ENCODE peak calls at places on chromosomes 7 and 10, in nine cellular contexts. F, G, O, C, J, D, H, E and V are unnamed samples.

GRCh38 chr10:25899304-25899703 is 34.7 kb upstream of the MYO3A start:
- DNase-seq in H (no peak), F (no peak), E (no peak), D (no peak), C (no peak), J (no peak), G (no peak), O (no peak), V (no peak)

GRCh38 chr10:36026081-36026480 is 384.0 kb upstream of the FZD8 start:
- DNase-seq in J (no peak), O (no peak), E (no peak), D (no peak), G (no peak), H (no peak), C (no peak), F (no peak), V (no peak)

GRCh38 chr7:26144681-26145080 is 7.3 kb upstream of the NFE2L3 start:
- DNase-seq in C (no peak), E (no peak), F (no peak), O (no peak), J (no peak), G (no peak), H (no peak), D (no peak), V (no peak)

GRCh38 chr10:34864156-34865075 is 49.3 kb upstream of the PARD3 start:
- DNase-seq in H (no peak), C (no peak), G (no peak), J (no peak), D (no peak), F (no peak), O (no peak), E (no peak), V (no peak)

GRCh38 chr7:80372415-80372814 is 139.4 kb downstream of the GNAT3 start:
- DNase-seq in D (no peak), E (no peak), J (no peak), O (no peak), H (no peak), C (no peak), G (no peak), F (no peak), V (no peak)

GRCh38 chr10:116771101-116771705 is 28.8 kb upstream of the HSPA12A start:
- DNase-seq in J (no peak), G (no peak), C (no peak), O (no peak), D (no peak), H (no peak), E (peak; percentile 35), F (no peak), V (peak; percentile 57)

GRCh38 chr7:152479595-152479994 is 43.8 kb upstream of the KMT2C start:
- DNase-seq in H (no peak), G (no peak), J (no peak), D (no peak), F (no peak), E (no peak), C (no peak), O (no peak), V (no peak)

GRCh38 chr7:1569016-1569415 is 816 bp downstream of the PSMG3 start:
- DNase-seq in O (no peak), C (no peak), D (no peak), J (no peak), G (no peak), E (no peak), H (no peak), F (no peak), V (no peak)

GRCh38 chr10:75117996-75118395 is 6.5 kb downstream of the SAMD8 start:
- DNase-seq in O (no peak), E (no peak), D (no peak), G (no peak), H (no peak), J (no peak), F (no peak), C (no peak), V (no peak)

GRCh38 chr7:134941185-134941900 is 45.0 kb upstream of the AGBL3 start:
- DNase-seq in G (no peak), O (no peak), D (no peak), C (no peak), E (peak; percentile 59), J (no peak), H (no peak), F (no peak), V (peak; percentile 32)

GRCh38 chr7:2143981-2144595 is 88.7 kb downstream of the MAD1L1 start:
- DNase-seq in D (no peak), F (no peak), O (no peak), G (no peak), C (no peak), J (no peak), H (no peak), E (no peak), V (no peak)

GRCh38 chr10:32373031-32373430 is 26.1 kb upstream of the EPC1 start:
- DNase-seq in C (no peak), F (no peak), J (no peak), O (no peak), D (no peak), H (no peak), G (no peak), E (no peak), V (no peak)

GRCh38 chr7:142088022-142088714 is 23.4 kb upstream of the MGAM2 start:
- DNase-seq in E (no peak), H (peak; percentile 59), J (peak; percentile 50), F (no peak), O (no peak), D (no peak), C (no peak), G (no peak), V (no peak)

GRCh38 chr10:26571655-26572054 is 125.8 kb upstream of the PDSS1 start:
- DNase-seq in C (no peak), E (no peak), H (no peak), D (no peak), F (no peak), G (no peak), O (no peak), J (no peak), V (no peak)

GRCh38 chr7:117383826-117384225 is 43.5 kb downstream of the ASZ1 start:
- DNase-seq in G (no peak), J (no peak), C (no peak), E (no peak), H (no peak), O (no peak), D (no peak), F (no peak), V (no peak)

GRCh38 chr10:3139135-3139910 is 33.3 kb downstream of the PITRM1 start:
- DNase-seq in H (no peak), G (no peak), D (no peak), F (no peak), E (no peak), O (no peak), C (no peak), J (no peak), V (no peak)

GRCh38 chr7:106425017-106425719 is 140.4 kb upstream of the NAMPT start:
- DNase-seq in H (no peak), F (no peak), C (no peak), D (no peak), J (peak; percentile 36), G (no peak), E (peak; percentile 77), O (no peak), V (peak; percentile 79)

GRCh38 chr10:24731942-24732341 is 8.3 kb upstream of the ARHGAP21 start:
- DNase-seq in G (no peak), O (no peak), D (peak; percentile 54), H (no peak), E (no peak), J (no peak), C (no peak), F (no peak), V (no peak)

GRCh38 chr7:29113384-29114102 is 32.8 kb downstream of the CPVL start:
- DNase-seq in H (no peak), G (no peak), D (peak; percentile 36), F (peak; percentile 2), J (peak; percentile 12), O (no peak), C (peak; percentile 8), E (peak; percentile 11), V (no peak)